ENCODE peak calls at places on chromosome 13, in five cellular contexts. One of them, this sample, is unnamed.

GRCh38 chr13:32428581-32429072 is 697 bp upstream of the N4BP2L1 start:
- DNase-seq in A549: no peak
- DNase-seq in lower lobe of right lung: no peak
- DNase-seq in uterus: no peak
- DNase-seq in breast epithelium: no peak
- DNase-seq in this sample: no peak

GRCh38 chr13:30787747-30788535 is 52.6 kb downstream of the ALOX5AP start:
- DNase-seq in A549: no peak
- DNase-seq in uterus: no peak
- DNase-seq in lower lobe of right lung: no peak
- DNase-seq in breast epithelium: no peak
- DNase-seq in this sample: no peak

GRCh38 chr13:44903596-44903995 is 85.7 kb downstream of the NUFIP1 start:
- DNase-seq in breast epithelium: peak; percentile 32
- DNase-seq in lower lobe of right lung: peak; percentile 57
- DNase-seq in A549: no peak
- DNase-seq in uterus: peak; percentile 86
- DNase-seq in this sample: peak; percentile 89

GRCh38 chr13:23889598-23890224 is 511 bp upstream of the MIPEP start:
- DNase-seq in A549: peak; percentile 1
- DNase-seq in lower lobe of right lung: no peak
- DNase-seq in uterus: no peak
- DNase-seq in breast epithelium: no peak
- DNase-seq in this sample: no peak

GRCh38 chr13:20190481-20191310 is 2.0 kb downstream of the GJB2 start:
- DNase-seq in breast epithelium: no peak
- DNase-seq in uterus: no peak
- DNase-seq in lower lobe of right lung: no peak
- DNase-seq in A549: no peak
- DNase-seq in this sample: no peak

GRCh38 chr13:20358022-20358421 is 125.9 kb upstream of the GJB6 start:
- DNase-seq in uterus: no peak
- DNase-seq in A549: no peak
- DNase-seq in breast epithelium: no peak
- DNase-seq in lower lobe of right lung: no peak
- DNase-seq in this sample: no peak

GRCh38 chr13:56861472-56861871 is 279.2 kb upstream of the PRR20A start:
- DNase-seq in uterus: no peak
- DNase-seq in lower lobe of right lung: no peak
- DNase-seq in A549: no peak
- DNase-seq in breast epithelium: no peak
- DNase-seq in this sample: no peak

GRCh38 chr13:27171830-27172494 is 351 bp upstream of the USP12 start:
- DNase-seq in breast epithelium: peak; percentile 85
- DNase-seq in A549: peak; percentile 85
- DNase-seq in lower lobe of right lung: peak; percentile 96
- DNase-seq in uterus: peak; percentile 91
- DNase-seq in this sample: peak; percentile 83

GRCh38 chr13:109146912-109147624 is 517.7 kb downstream of the MYO16 start:
- DNase-seq in uterus: no peak
- DNase-seq in breast epithelium: no peak
- DNase-seq in lower lobe of right lung: no peak
- DNase-seq in A549: peak; percentile 91
- DNase-seq in this sample: no peak

GRCh38 chr13:51781246-51782022 is 22.5 kb downstream of the DHRS12 start:
- DNase-seq in lower lobe of right lung: no peak
- DNase-seq in breast epithelium: no peak
- DNase-seq in A549: peak; percentile 28
- DNase-seq in uterus: no peak
- DNase-seq in this sample: no peak

GRCh38 chr13:94061316-94061715 is 418.2 kb downstream of the DCT start:
- DNase-seq in lower lobe of right lung: no peak
- DNase-seq in breast epithelium: no peak
- DNase-seq in A549: no peak
- DNase-seq in uterus: no peak
- DNase-seq in this sample: no peak

GRCh38 chr13:27128825-27129627 is 42.6 kb downstream of the USP12 start:
- DNase-seq in breast epithelium: no peak
- DNase-seq in lower lobe of right lung: no peak
- DNase-seq in uterus: no peak
- DNase-seq in A549: no peak
- DNase-seq in this sample: no peak

GRCh38 chr13:45623516-45624090 is 8.1 kb upstream of the ERICH6B start:
- DNase-seq in lower lobe of right lung: no peak
- DNase-seq in uterus: no peak
- DNase-seq in A549: peak; percentile 27
- DNase-seq in breast epithelium: no peak
- DNase-seq in this sample: no peak

GRCh38 chr13:72782717-72783116 is 784 bp downstream of the PIBF1 start:
- DNase-seq in A549: peak; percentile 19
- DNase-seq in lower lobe of right lung: no peak
- DNase-seq in uterus: no peak
- DNase-seq in breast epithelium: no peak
- DNase-seq in this sample: no peak

GRCh38 chr13:68439821-68440220 is 1209.7 kb upstream of the PCDH9 start:
- DNase-seq in breast epithelium: no peak
- DNase-seq in A549: peak; percentile 3
- DNase-seq in uterus: no peak
- DNase-seq in lower lobe of right lung: no peak
- DNase-seq in this sample: no peak

DNA sequence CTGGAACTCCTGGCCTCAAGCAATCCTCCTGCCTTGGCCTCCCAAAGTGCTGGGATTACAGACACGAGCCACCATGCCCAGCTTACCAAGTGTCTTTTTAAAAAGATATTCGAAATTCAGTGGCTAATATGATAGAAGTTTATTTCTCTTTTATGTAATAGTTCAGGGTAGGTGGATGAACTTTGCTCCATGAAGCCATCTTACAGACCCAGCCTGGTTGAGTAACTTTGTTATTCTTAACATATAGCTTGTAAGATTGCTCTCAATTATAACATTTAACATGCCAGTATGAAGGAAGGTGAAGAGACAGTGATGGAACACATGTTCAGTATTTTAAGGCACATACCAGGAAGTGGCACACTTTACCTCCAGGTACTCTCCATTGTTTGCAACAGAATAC is 42.4 kb downstream of the ZIC2 start:
- DNase-seq in uterus: no peak
- DNase-seq in breast epithelium: no peak
- DNase-seq in lower lobe of right lung: no peak
- DNase-seq in A549: no peak
- DNase-seq in this sample: no peak
- H3K27ac ChIP-seq in uterus: no peak overlapping the region
- H3K27ac ChIP-seq in breast epithelium: no peak overlapping the region
- H3K27ac ChIP-seq in lower lobe of right lung: no peak overlapping the region
- H3K27ac ChIP-seq in A549: no peak overlapping the region
- H3K27ac ChIP-seq in this sample: no peak overlapping the region

GRCh38 chr13:110911880-110912279 is 3.0 kb downstream of the ANKRD10 start:
- DNase-seq in lower lobe of right lung: no peak
- DNase-seq in A549: no peak
- DNase-seq in uterus: no peak
- DNase-seq in breast epithelium: no peak
- DNase-seq in this sample: no peak

GRCh38 chr13:110914293-110915056 is 394 bp downstream of the ANKRD10 start:
- DNase-seq in A549: peak; percentile 75
- DNase-seq in uterus: peak; percentile 78
- DNase-seq in breast epithelium: peak; percentile 65
- DNase-seq in lower lobe of right lung: peak; percentile 90
- DNase-seq in this sample: peak; percentile 72

GRCh38 chr13:110913911-110914292 is 967 bp downstream of the ANKRD10 start:
- DNase-seq in lower lobe of right lung: no peak
- DNase-seq in A549: no peak
- DNase-seq in uterus: no peak
- DNase-seq in breast epithelium: peak; percentile 36
- DNase-seq in this sample: peak; percentile 70

GRCh38 chr13:110913322-110913721 is 1.5 kb downstream of the ANKRD10 start:
- DNase-seq in lower lobe of right lung: no peak
- DNase-seq in breast epithelium: no peak
- DNase-seq in uterus: no peak
- DNase-seq in A549: no peak
- DNase-seq in this sample: no peak

DNA sequence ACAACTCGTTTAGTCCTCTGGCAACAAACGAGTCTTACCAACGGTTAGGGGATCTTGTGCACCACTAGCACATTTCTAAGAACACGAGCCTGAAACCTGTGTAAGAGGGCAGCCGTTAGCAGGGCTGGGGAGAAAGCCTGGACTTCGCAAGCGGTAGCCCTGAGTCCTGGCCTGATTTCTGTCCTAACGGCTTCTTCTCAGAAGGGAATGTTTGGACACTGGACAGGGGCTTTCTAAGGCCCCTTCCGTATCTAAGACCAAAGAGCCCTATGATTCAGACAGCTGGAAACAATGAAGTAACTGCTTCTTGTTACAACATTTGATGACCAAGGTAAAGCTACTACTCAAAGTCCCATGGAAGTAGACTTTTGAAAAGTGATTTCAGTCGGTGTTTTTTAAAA is 2.2 kb downstream of the ANKRD10 start:
- DNase-seq in breast epithelium: no peak
- DNase-seq in A549: peak; percentile 12
- DNase-seq in uterus: no peak
- DNase-seq in lower lobe of right lung: no peak
- DNase-seq in this sample: no peak
- H3K4me1 ChIP-seq in breast epithelium: peaks cover 29% of the 10 kb centered on the region
- H3K4me1 ChIP-seq in A549: peaks cover 42% of the 10 kb centered on the region
- H3K4me1 ChIP-seq in uterus: peaks cover 9% of the 10 kb centered on the region
- H3K4me1 ChIP-seq in lower lobe of right lung: peaks cover 73% of the 10 kb centered on the region
- H3K4me1 ChIP-seq in this sample: peaks cover 76% of the 10 kb centered on the region

DNA sequence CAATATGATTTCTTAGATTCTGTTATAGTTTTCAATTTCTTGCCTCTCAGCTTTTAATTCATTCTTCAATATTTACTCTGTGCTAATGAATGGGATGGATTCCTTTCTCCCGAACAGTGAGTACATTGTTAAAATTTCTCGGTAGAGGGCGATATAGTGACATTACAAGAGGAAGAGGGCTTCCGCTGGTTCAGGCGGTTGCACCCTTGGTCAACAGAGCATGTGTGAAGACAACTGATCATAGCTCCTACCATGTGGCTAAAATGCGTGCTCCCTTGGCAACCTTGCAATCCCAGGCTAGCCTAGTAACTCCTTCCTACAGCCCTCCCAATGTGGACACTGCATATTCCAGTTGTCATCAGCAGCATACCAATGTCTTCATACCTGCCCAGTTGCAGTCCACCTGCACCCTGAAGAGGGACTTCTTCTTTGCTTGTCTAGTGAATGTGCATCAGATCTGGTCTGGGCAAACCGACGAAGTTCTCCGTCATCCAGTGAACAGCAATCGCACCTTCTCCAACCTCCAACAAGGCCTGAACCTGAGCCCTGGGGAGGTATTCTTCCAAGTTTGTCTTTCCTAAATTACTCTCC is 653.0 kb upstream of the GPC6 start:
- DNase-seq in A549: peak; percentile 12
- DNase-seq in uterus: no peak
- DNase-seq in lower lobe of right lung: no peak
- DNase-seq in breast epithelium: no peak
- DNase-seq in this sample: no peak
- TF ChIP-seq CTCF in A549: no peak
- TF ChIP-seq CTCF in uterus: no peak
- TF ChIP-seq CTCF in lower lobe of right lung: no peak
- TF ChIP-seq CTCF in breast epithelium: no peak
- TF ChIP-seq CTCF in this sample: no peak

DNA sequence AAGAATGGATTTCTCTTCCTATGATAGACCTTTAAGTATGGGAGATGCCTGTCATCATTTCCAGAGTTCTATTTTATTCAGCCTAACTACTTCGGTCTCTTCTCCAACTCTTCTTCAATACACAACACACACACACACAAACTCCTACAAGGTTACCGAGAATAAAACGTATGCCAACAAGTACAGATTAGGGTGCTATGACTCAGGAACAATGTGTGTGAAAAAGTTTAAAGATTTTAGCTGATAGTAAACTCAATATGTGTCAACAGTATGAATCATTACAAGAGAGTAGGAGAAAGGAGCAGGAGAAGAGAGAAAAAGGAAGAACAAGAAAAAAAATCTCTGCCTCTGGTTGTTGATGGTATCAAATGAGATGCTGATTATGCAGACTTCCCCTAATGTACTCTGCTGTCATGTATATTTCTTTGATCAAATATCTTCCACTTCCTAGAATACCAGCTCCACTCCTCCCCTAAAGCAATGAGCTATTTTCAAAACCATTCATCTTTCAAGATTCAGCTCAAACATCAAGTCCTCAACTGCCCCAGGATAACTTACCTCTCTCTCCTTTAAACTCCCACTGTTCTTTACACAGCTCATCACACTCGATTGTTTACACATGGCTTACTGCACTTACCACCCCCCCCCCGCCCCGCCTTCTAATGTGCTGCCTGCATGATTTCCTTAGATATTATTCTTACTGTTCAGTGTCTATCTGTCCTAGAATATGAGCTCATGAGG is 95.6 kb downstream of the FAM216B start:
- DNase-seq in A549: no peak
- DNase-seq in uterus: no peak
- DNase-seq in breast epithelium: no peak
- DNase-seq in lower lobe of right lung: no peak
- DNase-seq in this sample: no peak
- H3K27ac ChIP-seq in A549: no peak overlapping the region
- H3K27ac ChIP-seq in uterus: no peak overlapping the region
- H3K27ac ChIP-seq in breast epithelium: peak overlapping the region; percentile 0
- H3K27ac ChIP-seq in lower lobe of right lung: no peak overlapping the region
- H3K27ac ChIP-seq in this sample: no peak overlapping the region

DNA sequence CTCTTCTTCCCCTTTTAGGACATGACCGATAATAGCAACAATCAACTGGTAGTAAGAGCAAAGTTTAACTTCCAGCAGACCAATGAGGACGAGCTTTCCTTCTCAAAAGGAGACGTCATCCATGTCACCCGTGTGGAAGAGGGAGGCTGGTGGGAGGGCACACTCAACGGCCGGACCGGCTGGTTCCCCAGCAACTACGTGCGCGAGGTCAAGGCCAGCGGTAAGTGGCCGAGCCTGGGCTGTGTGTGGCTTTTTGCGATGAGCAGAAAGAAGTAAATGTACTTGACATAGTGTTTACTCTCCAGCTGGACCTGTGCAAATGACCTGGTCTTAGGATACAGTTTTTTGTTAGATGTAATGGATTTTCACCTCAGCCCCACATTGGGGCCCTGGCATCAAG is 102.6 kb downstream of the ARHGEF7 start:
- DNase-seq in breast epithelium: no peak
- DNase-seq in uterus: no peak
- DNase-seq in A549: no peak
- DNase-seq in lower lobe of right lung: peak; percentile 75
- DNase-seq in this sample: no peak
- H3K4me1 ChIP-seq in breast epithelium: no peaks in the 10 kb centered on the region
- H3K4me1 ChIP-seq in uterus: no peaks in the 10 kb centered on the region
- H3K4me1 ChIP-seq in A549: no peaks in the 10 kb centered on the region
- H3K4me1 ChIP-seq in lower lobe of right lung: peaks cover 56% of the 10 kb centered on the region
- H3K4me1 ChIP-seq in this sample: peaks cover 61% of the 10 kb centered on the region

GRCh38 chr13:98143601-98144500 is 957 bp downstream of the FARP1 start:
- DNase-seq in lower lobe of right lung: peak; percentile 56
- DNase-seq in A549: no peak
- DNase-seq in breast epithelium: no peak
- DNase-seq in uterus: peak; percentile 31
- DNase-seq in this sample: no peak

GRCh38 chr13:98141938-98142426 is 912 bp upstream of the FARP1 start:
- DNase-seq in A549: no peak
- DNase-seq in uterus: no peak
- DNase-seq in breast epithelium: no peak
- DNase-seq in lower lobe of right lung: peak; percentile 58
- DNase-seq in this sample: no peak

GRCh38 chr13:98142427-98143156 is at the start of gene FARP1:
- DNase-seq in lower lobe of right lung: peak; percentile 83
- DNase-seq in A549: peak; percentile 54
- DNase-seq in uterus: peak; percentile 78
- DNase-seq in breast epithelium: peak; percentile 62
- DNase-seq in this sample: no peak

GRCh38 chr13:98143157-98143553 is 261 bp downstream of the FARP1 start:
- DNase-seq in lower lobe of right lung: peak; percentile 71
- DNase-seq in uterus: peak; percentile 50
- DNase-seq in breast epithelium: no peak
- DNase-seq in A549: no peak
- DNase-seq in this sample: no peak

GRCh38 chr13:98144501-98145350 is 1.8 kb downstream of the FARP1 start:
- DNase-seq in A549: peak; percentile 19
- DNase-seq in lower lobe of right lung: peak; percentile 50
- DNase-seq in breast epithelium: no peak
- DNase-seq in uterus: no peak
- DNase-seq in this sample: no peak
- TF ChIP-seq CTCF in A549: no peak
- TF ChIP-seq CTCF in lower lobe of right lung: no peak
- TF ChIP-seq CTCF in breast epithelium: no peak
- TF ChIP-seq CTCF in uterus: no peak
- TF ChIP-seq CTCF in this sample: no peak